ENCODE peak calls at places on chromosome 12, in four cellular contexts. One of them, this sample, is unnamed.

GRCh38 chr12:591167-591570 is 72.1 kb downstream of the NINJ2 start:
- DNase-seq in HTR-8/SVneo: no peak
- DNase-seq in EL: no peak
- DNase-seq in cardiac fibroblast: no peak
- DNase-seq in this sample: no peak

GRCh38 chr12:92676710-92677109 is 26.1 kb upstream of the PLEKHG7 start:
- DNase-seq in HTR-8/SVneo: no peak
- DNase-seq in EL: no peak
- DNase-seq in cardiac fibroblast: no peak
- DNase-seq in this sample: no peak

GRCh38 chr12:121668750-121669524 is 517 bp downstream of the MORN3 start:
- DNase-seq in HTR-8/SVneo: no peak
- DNase-seq in EL: peak
- DNase-seq in cardiac fibroblast: peak
- DNase-seq in this sample: peak

GRCh38 chr12:39404000-39404399 is 38.9 kb downstream of the KIF21A start:
- DNase-seq in HTR-8/SVneo: no peak
- DNase-seq in EL: no peak
- DNase-seq in cardiac fibroblast: no peak
- DNase-seq in this sample: no peak

GRCh38 chr12:92020983-92021664 is 124.5 kb downstream of the BTG1 start:
- DNase-seq in HTR-8/SVneo: no peak
- DNase-seq in EL: no peak
- DNase-seq in cardiac fibroblast: peak
- DNase-seq in this sample: no peak

GRCh38 chr12:67410246-67410645 is 141.1 kb downstream of the CAND1 start:
- DNase-seq in HTR-8/SVneo: no peak
- DNase-seq in EL: no peak
- DNase-seq in cardiac fibroblast: no peak
- DNase-seq in this sample: no peak

GRCh38 chr12:17511369-17511768 is 578.6 kb downstream of the RERGL start:
- DNase-seq in HTR-8/SVneo: no peak
- DNase-seq in EL: no peak
- DNase-seq in cardiac fibroblast: no peak
- DNase-seq in this sample: no peak

GRCh38 chr12:92574046-92574783 is 128.6 kb upstream of the PLEKHG7 start:
- DNase-seq in HTR-8/SVneo: no peak
- DNase-seq in EL: peak
- DNase-seq in cardiac fibroblast: no peak
- DNase-seq in this sample: no peak

GRCh38 chr12:47302111-47302597 is 222.4 kb upstream of the AMIGO2 start:
- DNase-seq in HTR-8/SVneo: no peak
- DNase-seq in EL: no peak
- DNase-seq in cardiac fibroblast: no peak
- DNase-seq in this sample: no peak

GRCh38 chr12:52417742-52418141 is 11.6 kb upstream of the KRT82 start:
- DNase-seq in HTR-8/SVneo: no peak
- DNase-seq in EL: no peak
- DNase-seq in cardiac fibroblast: no peak
- DNase-seq in this sample: no peak

GRCh38 chr12:9049520-9050133 is 60.3 kb downstream of the KLRG1 start:
- DNase-seq in HTR-8/SVneo: peak
- DNase-seq in EL: peak
- DNase-seq in cardiac fibroblast: peak
- DNase-seq in this sample: no peak

GRCh38 chr12:50764861-50765324 is 992 bp downstream of the ATF1 start:
- DNase-seq in HTR-8/SVneo: peak
- DNase-seq in EL: peak
- DNase-seq in cardiac fibroblast: peak
- DNase-seq in this sample: no peak

GRCh38 chr12:68565391-68565903 is 45.3 kb upstream of the RAP1B start:
- DNase-seq in HTR-8/SVneo: peak
- DNase-seq in EL: peak
- DNase-seq in cardiac fibroblast: peak
- DNase-seq in this sample: no peak

GRCh38 chr12:65825573-65826512 is 1.6 kb downstream of the HMGA2 start:
- DNase-seq in HTR-8/SVneo: peak
- DNase-seq in EL: peak
- DNase-seq in cardiac fibroblast: peak
- DNase-seq in this sample: peak

This sample was measured in MG63.